ENCODE peak calls at places on chromosomes 13 and 19, in nine cellular contexts. One of them, this sample, is unnamed.

GRCh38 chr19:4369888-4370260 is 26.5 kb downstream of the MPND start:
- DNase-seq in mesendoderm: peak
- DNase-seq in sciatic nerve: no peak
- DNase-seq in stimulated activated CD8-positive, alpha-beta memory T cell treated with anti-CD3 and anti-CD28 coated beads, Interleukin-15, amount 100 ng/mL, for 4 hours: peak
- DNase-seq in AG20443: peak
- DNase-seq in naive thymus-derived CD8-positive, alpha-beta T cell: peak
- DNase-seq in MCF 10A: peak
- DNase-seq in NCI-H524: peak
- DNase-seq in A673: peak
- DNase-seq in this sample: peak

GRCh38 chr19:11729586-11729985 is 9.2 kb downstream of the ZNF823 start:
- DNase-seq in mesendoderm: no peak
- DNase-seq in sciatic nerve: no peak
- DNase-seq in stimulated activated CD8-positive, alpha-beta memory T cell treated with anti-CD3 and anti-CD28 coated beads, Interleukin-15, amount 100 ng/mL, for 4 hours: no peak
- DNase-seq in AG20443: no peak
- DNase-seq in naive thymus-derived CD8-positive, alpha-beta T cell: no peak
- DNase-seq in MCF 10A: no peak
- DNase-seq in NCI-H524: no peak
- DNase-seq in A673: no peak
- DNase-seq in this sample: no peak

GRCh38 chr19:45901432-45901903 is 945 bp downstream of the MYPOP start:
- DNase-seq in mesendoderm: peak
- DNase-seq in sciatic nerve: peak
- DNase-seq in stimulated activated CD8-positive, alpha-beta memory T cell treated with anti-CD3 and anti-CD28 coated beads, Interleukin-15, amount 100 ng/mL, for 4 hours: no peak
- DNase-seq in AG20443: peak
- DNase-seq in naive thymus-derived CD8-positive, alpha-beta T cell: no peak
- DNase-seq in MCF 10A: peak
- DNase-seq in NCI-H524: no peak
- DNase-seq in A673: peak
- DNase-seq in this sample: no peak

GRCh38 chr19:41407271-41407670 is 9.7 kb downstream of the BCKDHA start:
- DNase-seq in mesendoderm: peak
- DNase-seq in sciatic nerve: no peak
- DNase-seq in stimulated activated CD8-positive, alpha-beta memory T cell treated with anti-CD3 and anti-CD28 coated beads, Interleukin-15, amount 100 ng/mL, for 4 hours: no peak
- DNase-seq in AG20443: no peak
- DNase-seq in naive thymus-derived CD8-positive, alpha-beta T cell: no peak
- DNase-seq in MCF 10A: no peak
- DNase-seq in NCI-H524: no peak
- DNase-seq in A673: no peak
- DNase-seq in this sample: no peak

GRCh38 chr13:68697551-68697950 is 1410.1 kb upstream of the ATXN8OS start:
- DNase-seq in mesendoderm: no peak
- DNase-seq in sciatic nerve: no peak
- DNase-seq in stimulated activated CD8-positive, alpha-beta memory T cell treated with anti-CD3 and anti-CD28 coated beads, Interleukin-15, amount 100 ng/mL, for 4 hours: no peak
- DNase-seq in AG20443: no peak
- DNase-seq in naive thymus-derived CD8-positive, alpha-beta T cell: no peak
- DNase-seq in MCF 10A: peak
- DNase-seq in NCI-H524: peak
- DNase-seq in A673: peak
- DNase-seq in this sample: no peak

GRCh38 chr19:6350688-6351087 is 10.6 kb upstream of the CLPP start:
- DNase-seq in mesendoderm: no peak
- DNase-seq in sciatic nerve: no peak
- DNase-seq in stimulated activated CD8-positive, alpha-beta memory T cell treated with anti-CD3 and anti-CD28 coated beads, Interleukin-15, amount 100 ng/mL, for 4 hours: no peak
- DNase-seq in AG20443: no peak
- DNase-seq in naive thymus-derived CD8-positive, alpha-beta T cell: no peak
- DNase-seq in MCF 10A: no peak
- DNase-seq in NCI-H524: no peak
- DNase-seq in A673: no peak
- DNase-seq in this sample: no peak

GRCh38 chr13:45055198-45055901 is 65.0 kb upstream of the GTF2F2 start:
- DNase-seq in mesendoderm: no peak
- DNase-seq in sciatic nerve: no peak
- DNase-seq in stimulated activated CD8-positive, alpha-beta memory T cell treated with anti-CD3 and anti-CD28 coated beads, Interleukin-15, amount 100 ng/mL, for 4 hours: peak
- DNase-seq in AG20443: peak
- DNase-seq in naive thymus-derived CD8-positive, alpha-beta T cell: no peak
- DNase-seq in MCF 10A: peak
- DNase-seq in NCI-H524: peak
- DNase-seq in A673: peak
- DNase-seq in this sample: peak

GRCh38 chr13:113371061-113371460 is 7.1 kb upstream of the GRTP1 start:
- DNase-seq in mesendoderm: no peak
- DNase-seq in sciatic nerve: no peak
- DNase-seq in stimulated activated CD8-positive, alpha-beta memory T cell treated with anti-CD3 and anti-CD28 coated beads, Interleukin-15, amount 100 ng/mL, for 4 hours: no peak
- DNase-seq in AG20443: peak
- DNase-seq in naive thymus-derived CD8-positive, alpha-beta T cell: no peak
- DNase-seq in MCF 10A: no peak
- DNase-seq in NCI-H524: no peak
- DNase-seq in A673: no peak
- DNase-seq in this sample: no peak

GRCh38 chr19:45094158-45094557 is 1.2 kb downstream of the PPP1R37 start:
- DNase-seq in mesendoderm: no peak
- DNase-seq in sciatic nerve: no peak
- DNase-seq in stimulated activated CD8-positive, alpha-beta memory T cell treated with anti-CD3 and anti-CD28 coated beads, Interleukin-15, amount 100 ng/mL, for 4 hours: no peak
- DNase-seq in AG20443: no peak
- DNase-seq in naive thymus-derived CD8-positive, alpha-beta T cell: no peak
- DNase-seq in MCF 10A: no peak
- DNase-seq in NCI-H524: no peak
- DNase-seq in A673: no peak
- DNase-seq in this sample: no peak

GRCh38 chr19:38904463-38905185 is 4.9 kb downstream of the NFKBIB start:
- DNase-seq in mesendoderm: no peak
- DNase-seq in sciatic nerve: no peak
- DNase-seq in stimulated activated CD8-positive, alpha-beta memory T cell treated with anti-CD3 and anti-CD28 coated beads, Interleukin-15, amount 100 ng/mL, for 4 hours: no peak
- DNase-seq in AG20443: no peak
- DNase-seq in naive thymus-derived CD8-positive, alpha-beta T cell: peak
- DNase-seq in MCF 10A: no peak
- DNase-seq in NCI-H524: no peak
- DNase-seq in A673: no peak
- DNase-seq in this sample: no peak

This sample was measured in Ammon's horn.